ENCODE peak calls at places on chromosomes 11 and 22, in seven cellular contexts. N is heart right ventricle; P is IMR-90; I is right lobe of liver; J is adrenal gland; V is pancreas; Q is CD8-positive, alpha-beta T cell. C is an unnamed sample.

GRCh38 chr22:36365020-36365411 is 22.8 kb downstream of the MYH9 start:
- DNase-seq in N (no peak), P (peak; percentile 99), I (no peak), J (peak; percentile 85), V (no peak), Q (peak; percentile 76), C (no peak)

GRCh38 chr11:71936825-71937224 is 8.0 kb downstream of the RNF121 start:
- DNase-seq in N (no peak), P (peak; percentile 53), I (no peak), J (peak; percentile 52), V (no peak), Q (no peak), C (no peak)

GRCh38 chr11:120182790-120183491 is 27.9 kb upstream of the OAF start:
- DNase-seq in N (peak; percentile 52), P (no peak), I (peak; percentile 88), J (peak; percentile 49), V (peak; percentile 62), Q (no peak), C (no peak)

GRCh38 chr11:19913236-19913892 is 200.7 kb downstream of the NAV2 start:
- DNase-seq in N (no peak), P (no peak), I (no peak), J (no peak), V (no peak), Q (no peak), C (no peak)

GRCh38 chr11:88213406-88213805 is 38.2 kb upstream of the RAB38 start:
- DNase-seq in N (no peak), P (no peak), I (no peak), J (no peak), V (no peak), Q (no peak), C (no peak)

GRCh38 chr11:117096140-117096972 is 1.9 kb downstream of the SIK3 start:
- DNase-seq in N (no peak), P (no peak), I (peak; percentile 75), J (no peak), V (no peak), Q (peak; percentile 17), C (peak; percentile 26)

GRCh38 chr11:76216536-76217326 is 10.4 kb upstream of the WNT11 start:
- DNase-seq in N (peak; percentile 15), P (no peak), I (no peak), J (peak; percentile 95), V (no peak), Q (no peak), C (no peak)

GRCh38 chr22:35981900-35982299 is 46.7 kb downstream of the RBFOX2 start:
- DNase-seq in N (no peak), P (no peak), I (no peak), J (no peak), V (no peak), Q (no peak), C (no peak)

GRCh38 chr11:70546179-70546940 is 148.0 kb downstream of the CTTN start:
- DNase-seq in N (no peak), P (no peak), I (no peak), J (no peak), V (no peak), Q (no peak), C (no peak)

GRCh38 chr11:123054301-123055065 is 7.5 kb downstream of the HSPA8 start:
- DNase-seq in N (no peak), P (peak; percentile 73), I (no peak), J (peak; percentile 39), V (no peak), Q (no peak), C (no peak)

GRCh38 chr11:47915407-47916137 is 64.8 kb upstream of the PTPRJ start:
- DNase-seq in N (peak; percentile 16), P (no peak), I (no peak), J (no peak), V (no peak), Q (peak; percentile 5), C (peak; percentile 42)

GRCh38 chr11:70078095-70078795 is at the start of gene ANO1:
- DNase-seq in N (peak; percentile 47), P (peak; percentile 19), I (peak; percentile 48), J (no peak), V (no peak), Q (no peak), C (no peak)

GRCh38 chr11:2301631-2302272 is at the start of the genes C11orf21 and TSPAN32:
- DNase-seq in N (peak; percentile 63), P (peak; percentile 3), I (peak; percentile 57), J (no peak), V (no peak), Q (peak; percentile 48), C (peak; percentile 19)

GRCh38 chr11:46240371-46240770 is 37.1 kb upstream of the CREB3L1 start:
- DNase-seq in N (no peak), P (no peak), I (no peak), J (no peak), V (no peak), Q (no peak), C (no peak)

GRCh38 chr11:76617553-76618265 is 52.8 kb downstream of the LRRC32 start:
- DNase-seq in N (no peak), P (peak; percentile 55), I (peak; percentile 20), J (no peak), V (no peak), Q (no peak), C (no peak)

GRCh38 chr11:108392364-108392763 is 75.0 kb downstream of the C11orf65 start:
- DNase-seq in N (no peak), P (no peak), I (no peak), J (no peak), V (no peak), Q (no peak), C (no peak)

GRCh38 chr11:91085985-91086384 is 863.1 kb upstream of the CHORDC1 start:
- DNase-seq in N (no peak), P (no peak), I (no peak), J (no peak), V (no peak), Q (no peak), C (no peak)

GRCh38 chr11:61328351-61328750 is 4.6 kb downstream of the DDB1 start:
- DNase-seq in N (no peak), P (no peak), I (no peak), J (no peak), V (no peak), Q (no peak), C (no peak)

GRCh38 chr11:123559418-123559817 is 95.0 kb downstream of the SCN3B start:
- DNase-seq in N (no peak), P (peak; percentile 36), I (no peak), J (no peak), V (no peak), Q (no peak), C (no peak)

GRCh38 chr11:108768370-108768769 is 103.5 kb downstream of the DDX10 start:
- DNase-seq in N (no peak), P (peak; percentile 75), I (no peak), J (no peak), V (no peak), Q (no peak), C (no peak)

GRCh38 chr11:72617080-72617744 is 57.0 kb downstream of the PDE2A start:
- DNase-seq in N (no peak), P (peak; percentile 3), I (no peak), J (peak; percentile 52), V (no peak), Q (no peak), C (no peak)

GRCh38 chr11:121503056-121503455 is 50.3 kb upstream of the SORL1-AS1 start:
- DNase-seq in N (no peak), P (no peak), I (no peak), J (no peak), V (no peak), Q (no peak), C (no peak)

GRCh38 chr22:35418088-35418487 is 18.1 kb downstream of the MCM5 start:
- DNase-seq in N (no peak), P (peak; percentile 57), I (no peak), J (no peak), V (no peak), Q (no peak), C (no peak)

GRCh38 chr22:50665738-50666137 is 6.9 kb upstream of the SHANK3 start:
- DNase-seq in N (no peak), P (no peak), I (no peak), J (no peak), V (peak; percentile 7), Q (no peak), C (no peak)

GRCh38 chr11:46639197-46639839 is 22.0 kb downstream of the ATG13 start:
- DNase-seq in N (no peak), P (no peak), I (no peak), J (no peak), V (no peak), Q (no peak), C (no peak)

DNA sequence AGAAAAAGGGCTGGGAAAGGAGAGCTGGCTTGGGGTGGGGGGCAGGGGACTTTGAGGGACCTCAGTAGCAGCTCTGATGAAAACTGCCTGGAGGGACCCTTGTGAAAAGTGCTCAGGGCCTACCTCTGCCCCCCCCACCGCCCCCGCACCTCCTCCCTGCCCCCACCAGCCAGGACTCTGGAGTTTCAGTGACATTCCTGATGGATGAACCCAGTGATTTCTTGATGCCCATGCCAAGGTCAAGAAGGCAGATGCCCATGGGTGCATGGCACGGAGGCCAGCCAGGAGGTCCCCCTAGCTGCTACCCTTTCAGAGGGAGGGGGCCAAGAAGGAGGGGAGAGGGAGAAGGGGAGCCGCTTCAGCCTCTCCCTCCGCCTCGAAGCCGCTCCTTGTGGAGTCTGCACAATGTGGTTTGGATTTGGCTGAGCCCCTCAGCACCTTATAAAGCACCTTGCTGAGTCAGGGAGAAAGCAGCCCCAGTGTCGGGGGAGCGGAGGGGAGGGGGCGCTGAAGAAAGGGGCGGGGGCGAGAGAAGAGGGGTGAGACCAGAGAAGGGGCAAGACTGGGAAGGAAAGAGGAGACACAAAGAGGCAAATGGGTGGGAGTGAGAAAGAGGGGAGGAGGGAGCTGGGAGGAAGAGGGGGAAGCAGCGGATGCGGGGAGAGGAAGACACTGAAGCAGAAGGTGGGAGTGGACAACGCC is 2.1 kb upstream of the CLCF1 start:
- DNase-seq in N (no peak), P (no peak), I (no peak), J (no peak), V (no peak), Q (no peak), C (peak; percentile 26)
- H3K4me3 ChIP-seq in N (no peak overlapping the region), P (no peak overlapping the region), I (no peak overlapping the region), J (no peak overlapping the region), V (no peak overlapping the region), Q (no peak overlapping the region), C (no peak overlapping the region)

DNA sequence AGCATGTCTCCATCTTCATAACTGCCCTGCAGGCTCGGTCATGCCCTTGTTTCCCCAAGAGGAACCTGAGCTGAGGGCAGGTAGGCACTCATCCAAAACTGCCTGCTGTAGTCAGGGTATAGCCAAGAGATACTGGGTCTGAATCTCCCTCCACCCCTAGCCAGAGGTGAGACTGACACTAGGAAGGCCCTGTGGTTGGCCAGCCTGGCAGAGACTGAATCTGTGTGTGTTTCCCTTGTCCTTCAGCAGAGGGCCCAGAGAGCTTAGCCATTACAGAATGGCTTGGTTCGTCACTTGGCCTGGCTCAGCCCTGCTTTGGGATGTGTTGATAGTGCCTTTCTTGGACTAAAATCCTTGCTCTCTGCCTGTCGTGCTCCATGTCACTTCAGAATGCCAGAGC is 79.3 kb upstream of the SUSD2 start:
- DNase-seq in N (peak; percentile 32), P (no peak), I (peak; percentile 41), J (no peak), V (peak; percentile 23), Q (no peak), C (no peak)
- TF ChIP-seq CTCF in N (peak; percentile 47), P (no peak), I (no peak), J (no peak), V (no peak), Q (no peak), C (no peak)

GRCh38 chr11:110305169-110306018 is 9.0 kb upstream of the RDX start:
- DNase-seq in N (no peak), P (no peak), I (no peak), J (no peak), V (no peak), Q (no peak), C (no peak)
- H3K4me1 ChIP-seq in N (no peaks in the 10 kb centered on the region), P (no peaks in the 10 kb centered on the region), I (no peaks in the 10 kb centered on the region), J (peaks cover 26% of the 10 kb centered on the region), V (peaks cover 7% of the 10 kb centered on the region), Q (no peaks in the 10 kb centered on the region), C (peaks cover 2% of the 10 kb centered on the region)

GRCh38 chr22:46776876-46777608 is 14.6 kb downstream of the TBC1D22A start:
- DNase-seq in N (no peak), P (no peak), I (no peak), J (no peak), V (no peak), Q (no peak), C (no peak)
- H3K4me3 ChIP-seq in N (no peak overlapping the region), P (no peak overlapping the region), I (no peak overlapping the region), J (no peak overlapping the region), V (no peak overlapping the region), Q (peak overlapping the region; percentile 7), C (no peak overlapping the region)